ENCODE peak calls at places on chromosome 15, in seven cellular contexts. X is GM13976; U is MM.1S; M is cardiac fibroblast; K is kidney epithelial cell; S is CD4-positive, alpha-beta T cell; E is AG04450. G is an unnamed sample.

GRCh38 chr15:79023918-79024317 is 66.7 kb downstream of the RASGRF1 start:
- DNase-seq in X (no peak), M (no peak), S (no peak), E (no peak), U (no peak), K (no peak), G (no peak)

GRCh38 chr15:48076454-48076853 is 44.3 kb upstream of the SLC24A5 start:
- DNase-seq in M (no peak), S (no peak), E (no peak), X (no peak), K (no peak), U (no peak), G (no peak)

GRCh38 chr15:70521576-70522322 is 241.6 kb downstream of the UACA start:
- DNase-seq in U (no peak), K (no peak), S (no peak), X (no peak), M (no peak), E (no peak), G (no peak)

GRCh38 chr15:51368751-51369450 is 27.4 kb downstream of the GLDN start:
- DNase-seq in X (no peak), K (no peak), S (no peak), M (peak; percentile 74), U (no peak), E (peak; percentile 81), G (no peak)

GRCh38 chr15:43553021-43553420 is 35.6 kb downstream of the MAP1A start:
- DNase-seq in X (no peak), S (no peak), U (no peak), K (no peak), M (no peak), E (no peak), G (no peak)

GRCh38 chr15:85168642-85169173 is 187.1 kb downstream of the PDE8A start:
- DNase-seq in K (no peak), E (no peak), U (peak; percentile 85), X (peak; percentile 71), M (peak; percentile 31), S (peak; percentile 22), G (no peak)

GRCh38 chr15:26634319-26634718 is 138.5 kb downstream of the GABRB3 start:
- DNase-seq in X (no peak), S (no peak), K (no peak), E (no peak), M (no peak), U (no peak), G (no peak)

GRCh38 chr15:59237854-59238252 is 31.2 kb downstream of the LDHAL6B start:
- DNase-seq in M (peak; percentile 63), S (no peak), K (no peak), U (peak; percentile 48), X (no peak), E (no peak), G (no peak)

GRCh38 chr15:27339138-27339537 is 368.2 kb downstream of the GABRG3 start:
- DNase-seq in X (no peak), U (no peak), E (no peak), M (no peak), K (no peak), S (no peak), G (no peak)

GRCh38 chr15:101067660-101068522 is 148.7 kb downstream of the LRRK1 start:
- DNase-seq in X (no peak), K (no peak), E (no peak), S (no peak), M (no peak), U (no peak), G (no peak)

GRCh38 chr15:101070024-101070423 is 150.9 kb downstream of the LRRK1 start:
- DNase-seq in K (no peak), E (no peak), M (no peak), U (no peak), X (no peak), S (no peak), G (no peak)

GRCh38 chr15:101070502-101071273 is 151.5 kb downstream of the LRRK1 start:
- DNase-seq in U (no peak), E (peak; percentile 30), S (no peak), M (peak; percentile 92), K (peak; percentile 47), X (no peak), G (no peak)

GRCh38 chr15:101068523-101068960 is 149.4 kb downstream of the LRRK1 start:
- DNase-seq in M (no peak), X (no peak), E (no peak), S (no peak), U (no peak), K (no peak), G (no peak)

GRCh38 chr15:101068961-101069734 is 150.0 kb downstream of the LRRK1 start:
- DNase-seq in U (no peak), M (peak; percentile 41), X (no peak), K (no peak), S (no peak), E (no peak), G (no peak)
- TF ChIP-seq CTCF in U (no peak), M (peak; percentile 28), X (no peak), K (peak; percentile 20), S (no peak), E (peak; percentile 27), G (no peak)

DNA sequence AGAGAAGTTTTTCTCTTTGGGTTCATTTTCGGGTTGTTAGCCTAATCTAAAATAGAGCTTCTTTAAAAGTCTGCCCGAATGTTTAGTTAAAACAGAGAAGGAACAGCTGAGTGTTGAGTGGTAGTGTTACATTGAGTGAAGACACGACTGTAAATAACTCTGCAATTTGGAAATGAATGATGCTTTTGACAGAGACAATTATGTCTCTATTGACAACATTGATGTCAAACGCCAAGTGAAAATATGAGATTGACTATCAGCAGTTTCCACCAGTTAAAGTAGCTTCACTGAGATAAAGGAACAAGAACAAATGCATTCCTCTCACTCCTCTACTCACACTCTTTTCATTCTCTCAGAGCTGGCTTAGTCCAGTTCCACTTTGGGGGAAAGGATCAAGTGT is 399.0 kb upstream of the DPH6 start:
- DNase-seq in X (no peak), E (no peak), K (no peak), U (no peak), S (no peak), M (no peak), G (no peak)
- TF ChIP-seq CTCF in X (no peak), E (no peak), K (no peak), U (no peak), S (no peak), M (no peak), G (no peak)

GRCh38 chr15:25136119-25136518 is 181.3 kb downstream of the SNRPN start:
- DNase-seq in M (peak; percentile 32), E (no peak), U (no peak), X (no peak), S (no peak), K (no peak), G (no peak)
- TF ChIP-seq CTCF in M (peak; percentile 38), E (peak; percentile 41), U (peak; percentile 22), X (peak; percentile 5), S (no peak), K (no peak), G (no peak)

GRCh38 chr15:53512029-53512428 is 247.4 kb downstream of the WDR72 start:
- DNase-seq in U (peak; percentile 9), X (no peak), S (no peak), E (no peak), K (no peak), M (no peak), G (no peak)
- TF ChIP-seq CTCF in U (peak; percentile 20), X (no peak), S (no peak), E (no peak), K (no peak), M (no peak), G (no peak)

GRCh38 chr15:74423443-74424257 is 10.1 kb downstream of the SEMA7A start:
- DNase-seq in U (no peak), X (peak; percentile 58), M (no peak), S (no peak), E (no peak), K (no peak), G (no peak)
- TF ChIP-seq CTCF in U (no peak), X (no peak), M (no peak), S (no peak), E (no peak), K (peak; percentile 2), G (no peak)

GRCh38 chr15:40702077-40702476 is 7.1 kb downstream of the RAD51 start:
- DNase-seq in M (peak; percentile 19), U (peak; percentile 58), X (peak; percentile 50), S (no peak), E (no peak), K (no peak), G (no peak)
- TF ChIP-seq CTCF in M (peak; percentile 14), U (peak; percentile 38), X (peak; percentile 15), S (peak; percentile 16), E (peak; percentile 39), K (peak; percentile 13), G (peak; percentile 55)

G was measured in natural killer cell.